ENCODE peak calls at places on chromosomes 2 and 18, in five cellular contexts. O is caudate nucleus, M is dorsolateral prefrontal cortex, Y is HL-60, U is lower lobe of right lung. R is an unnamed sample.

GRCh38 chr2:85751627-85752026 is 2.2 kb upstream of the ATOH8 start:
- DNase-seq in O (no peak), Y (no peak), M (no peak), U (no peak), R (no peak)

GRCh38 chr2:112749755-112750559 is 14.5 kb downstream of the CKAP2L start:
- DNase-seq in Y (peak; percentile 60), O (peak; percentile 33), U (peak; percentile 81), M (peak; percentile 69), R (peak; percentile 88)

GRCh38 chr2:196278491-196278911 is 107.1 kb upstream of the STK17B start:
- DNase-seq in M (no peak), Y (no peak), O (no peak), U (no peak), R (no peak)

GRCh38 chr2:171579481-171579880 is 57.2 kb downstream of the CYBRD1 start:
- DNase-seq in O (no peak), M (no peak), U (no peak), Y (no peak), R (no peak)

GRCh38 chr2:157946919-157947557 is 70.9 kb upstream of the ACVR1 start:
- DNase-seq in Y (no peak), U (no peak), O (no peak), M (no peak), R (no peak)

GRCh38 chr2:85892216-85892944 is 3.6 kb upstream of the ST3GAL5 start:
- DNase-seq in U (no peak), Y (no peak), O (no peak), M (no peak), R (no peak)

GRCh38 chr2:74267068-74267467 is 68.7 kb downstream of the MTHFD2 start:
- DNase-seq in Y (no peak), O (no peak), M (no peak), U (no peak), R (no peak)

GRCh38 chr18:69161383-69162028 is 239.2 kb upstream of the DOK6 start:
- DNase-seq in O (no peak), U (no peak), M (no peak), Y (no peak), R (peak; percentile 12)

GRCh38 chr2:187297806-187298205 is 150.2 kb downstream of the CALCRL start:
- DNase-seq in Y (no peak), M (no peak), U (no peak), O (no peak), R (peak; percentile 13)

GRCh38 chr2:134160793-134161504 is 92.9 kb upstream of the MGAT5 start:
- DNase-seq in O (no peak), M (no peak), U (peak; percentile 61), Y (no peak), R (peak; percentile 20)

GRCh38 chr18:7824970-7825369 is 257.9 kb downstream of the PTPRM start:
- DNase-seq in M (no peak), O (no peak), Y (no peak), U (no peak), R (peak; percentile 48)

GRCh38 chr2:230614913-230615332 is 97.7 kb upstream of the CAB39 start:
- DNase-seq in M (no peak), U (no peak), Y (no peak), O (no peak), R (no peak)

GRCh38 chr2:164785447-164785846 is 56.2 kb downstream of the COBLL1 start:
- DNase-seq in Y (no peak), M (no peak), U (no peak), O (no peak), R (peak; percentile 34)

GRCh38 chr2:64677530-64677929 is 23.8 kb upstream of the SERTAD2 start:
- DNase-seq in M (no peak), U (no peak), Y (no peak), O (no peak), R (no peak)

GRCh38 chr18:46148810-46149209 is 44.6 kb downstream of the HAUS1 start:
- DNase-seq in M (peak; percentile 36), U (no peak), O (no peak), Y (no peak), R (peak; percentile 68)

GRCh38 chr2:112705576-112705975 is 15.2 kb upstream of the NT5DC4 start:
- DNase-seq in Y (no peak), M (peak; percentile 6), O (no peak), U (no peak), R (peak; percentile 34)

GRCh38 chr2:119333833-119334232 is 32.8 kb downstream of the C2orf76 start:
- DNase-seq in O (no peak), Y (no peak), M (no peak), U (no peak), R (no peak)

GRCh38 chr2:5696351-5696740 is 4.2 kb downstream of the SOX11 start:
- DNase-seq in O (no peak), M (no peak), Y (no peak), U (no peak), R (peak; percentile 64)

GRCh38 chr2:133937669-133938068 is 316.2 kb upstream of the MGAT5 start:
- DNase-seq in O (no peak), U (no peak), Y (no peak), M (no peak), R (no peak)

GRCh38 chr2:135043345-135043744 is 3.9 kb downstream of the MAP3K19 start:
- DNase-seq in O (no peak), Y (no peak), M (no peak), U (no peak), R (no peak)

GRCh38 chr2:20565623-20566236 is 85.2 kb downstream of the HS1BP3 start:
- DNase-seq in Y (no peak), O (no peak), U (no peak), M (no peak), R (no peak)

GRCh38 chr18:63162271-63163014 is 157.1 kb downstream of the BCL2 start:
- DNase-seq in M (no peak), O (no peak), Y (no peak), U (peak; percentile 61), R (no peak)

GRCh38 chr2:139850254-139850890 is 1070.2 kb upstream of the NXPH2 start:
- DNase-seq in Y (no peak), U (no peak), O (no peak), M (no peak), R (no peak)

GRCh38 chr2:176089843-176090395 is 2.6 kb upstream of the HOXD13 start:
- DNase-seq in U (no peak), M (no peak), O (no peak), Y (no peak), R (no peak)

GRCh38 chr2:109455731-109456691 is 157.8 kb downstream of the SEPTIN10 start:
- DNase-seq in M (no peak), O (no peak), Y (no peak), U (no peak), R (no peak)

GRCh38 chr2:75570948-75571729 is 10.4 kb upstream of the EVA1A start:
- DNase-seq in U (no peak), Y (no peak), O (peak; percentile 60), M (no peak), R (peak; percentile 46)

GRCh38 chr2:180787330-180787729 is 193.1 kb upstream of the UBE2E3 start:
- DNase-seq in M (no peak), U (no peak), O (no peak), Y (no peak), R (no peak)

GRCh38 chr18:48135436-48135966 is 205.0 kb upstream of the SMAD2 start:
- DNase-seq in U (no peak), O (no peak), M (no peak), Y (no peak), R (no peak)

GRCh38 chr18:48132993-48133674 is 202.7 kb upstream of the SMAD2 start:
- DNase-seq in M (no peak), O (no peak), Y (no peak), U (no peak), R (peak; percentile 25)

GRCh38 chr18:48134609-48135008 is 204.2 kb upstream of the SMAD2 start:
- DNase-seq in U (no peak), O (no peak), Y (no peak), M (no peak), R (no peak)

GRCh38 chr18:48136051-48136543 is 205.6 kb upstream of the SMAD2 start:
- DNase-seq in U (peak; percentile 56), Y (no peak), O (no peak), M (no peak), R (peak; percentile 35)

GRCh38 chr18:48133675-48134251 is 203.3 kb upstream of the SMAD2 start:
- DNase-seq in Y (no peak), M (no peak), O (no peak), U (no peak), R (no peak)
- H3K27ac ChIP-seq in Y (no peak overlapping the region), M (no peak overlapping the region), O (no peak overlapping the region), U (no peak overlapping the region), R (no peak overlapping the region)

DNA sequence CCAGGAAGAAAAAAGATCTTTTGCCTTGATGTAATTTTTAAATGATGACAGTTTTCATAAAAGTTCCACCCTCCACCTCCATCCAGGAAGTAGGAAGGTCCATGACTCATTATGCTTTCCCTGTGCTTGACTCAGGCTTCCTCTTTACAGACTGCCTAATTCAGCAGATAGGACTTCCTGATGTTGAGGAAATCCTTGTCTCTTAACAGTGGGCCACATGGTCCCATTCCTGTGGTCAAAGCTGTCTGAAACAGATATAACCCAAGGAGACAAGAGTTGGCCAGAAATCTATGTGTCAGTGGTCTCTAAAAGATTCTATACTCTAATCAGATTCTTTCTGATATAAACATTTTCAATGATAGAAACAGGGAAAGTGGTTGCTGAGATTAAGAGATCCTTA is 119.1 kb downstream of the BAZ2B start:
- DNase-seq in O (no peak), U (no peak), M (no peak), Y (peak; percentile 81), R (no peak)
- H3K27ac ChIP-seq in O (no peak overlapping the region), U (peak overlapping the region; percentile 13), M (no peak overlapping the region), Y (peak overlapping the region; percentile 52), R (no peak overlapping the region)

DNA sequence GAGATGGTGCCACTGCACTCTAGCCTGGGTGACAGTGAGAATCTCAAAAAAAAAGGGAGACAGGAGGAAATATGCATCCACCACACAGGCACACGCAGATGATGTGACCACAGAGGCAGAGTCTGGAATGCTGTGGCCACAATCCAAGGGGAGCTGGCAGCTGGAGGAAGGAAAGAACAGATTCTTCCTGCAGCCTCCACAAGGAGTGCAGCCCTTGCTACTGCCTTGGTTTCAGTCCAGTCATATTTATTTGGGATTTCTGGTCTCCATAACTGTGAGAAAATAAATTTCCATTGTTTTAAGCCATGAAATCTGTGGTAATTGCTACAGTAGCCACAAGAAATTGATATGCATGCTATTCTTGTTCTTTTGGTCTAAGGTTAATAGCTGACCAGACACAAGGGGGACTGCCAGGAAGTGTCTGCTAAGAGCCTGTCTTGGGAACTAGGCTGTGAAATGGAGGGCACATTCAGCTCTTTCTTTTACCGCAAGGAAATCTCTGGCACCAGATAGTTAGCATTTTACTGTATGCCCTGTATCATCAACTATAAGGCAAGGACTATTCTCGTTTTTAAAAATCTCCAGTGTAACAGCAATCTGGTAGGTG is 133.1 kb upstream of the SEC11C start:
- DNase-seq in Y (no peak), U (no peak), M (no peak), O (no peak), R (peak; percentile 85)
- H3K27ac ChIP-seq in Y (no peak overlapping the region), U (no peak overlapping the region), M (no peak overlapping the region), O (no peak overlapping the region), R (no peak overlapping the region)

GRCh38 chr2:160221391-160222276 is 21.6 kb upstream of the ITGB6 start:
- DNase-seq in U (peak; percentile 86), O (no peak), Y (no peak), M (no peak), R (peak; percentile 82)

GRCh38 chr2:160220001-160220400 is 19.9 kb upstream of the ITGB6 start:
- DNase-seq in Y (no peak), U (no peak), M (no peak), O (no peak), R (no peak)

GRCh38 chr2:160223560-160223959 is 23.5 kb upstream of the ITGB6 start:
- DNase-seq in Y (no peak), O (no peak), U (no peak), M (no peak), R (no peak)

GRCh38 chr2:160222546-160223281 is 22.6 kb upstream of the ITGB6 start:
- DNase-seq in M (no peak), Y (no peak), U (no peak), O (no peak), R (no peak)

GRCh38 chr2:160220545-160221009 is 20.5 kb upstream of the ITGB6 start:
- DNase-seq in O (no peak), M (no peak), Y (no peak), U (no peak), R (no peak)
- H3K27ac ChIP-seq in O (no peak overlapping the region), M (no peak overlapping the region), Y (no peak overlapping the region), U (peak overlapping the region; percentile 82), R (no peak overlapping the region)

R was measured in cardiac muscle cell.